ENCODE peak calls at places on chromosomes 2 and 18, in five cellular contexts. K is GM06990, Y is HepG2, M is neuronal stem cell, X is GM23248. W is an unnamed sample.

GRCh38 chr2:33108483-33109443 is 162.0 kb downstream of the LTBP1 start:
- DNase-seq in K (no peak), Y (no peak), M (no peak), X (peak), W (peak)

GRCh38 chr2:219698684-219699439 is 71.4 kb downstream of the SLC4A3 start:
- DNase-seq in K (no peak), Y (no peak), M (no peak), X (no peak), W (no peak)

GRCh38 chr2:229314117-229314516 is 43.0 kb upstream of the PID1 start:
- DNase-seq in K (no peak), Y (no peak), M (no peak), X (peak), W (peak)

GRCh38 chr2:28231110-28231621 is 161.5 kb upstream of the FOSL2 start:
- DNase-seq in K (no peak), Y (no peak), M (no peak), X (peak), W (peak)

GRCh38 chr2:127516031-127516430 is 10.3 kb downstream of the IWS1 start:
- DNase-seq in K (no peak), Y (no peak), M (no peak), X (peak), W (peak)

GRCh38 chr2:30095402-30095801 is 51.4 kb upstream of the YPEL5 start:
- DNase-seq in K (no peak), Y (no peak), M (no peak), X (no peak), W (no peak)

GRCh38 chr2:181231886-181232644 is 225.1 kb upstream of the ITGA4 start:
- DNase-seq in K (no peak), Y (no peak), M (no peak), X (peak), W (peak)

GRCh38 chr2:176652300-176653182 is 383.3 kb downstream of the MTX2 start:
- DNase-seq in K (no peak), Y (peak), M (peak), X (peak), W (peak)

GRCh38 chr2:197191177-197191947 is 119.2 kb downstream of the ANKRD44 start:
- DNase-seq in K (no peak), Y (peak), M (peak), X (peak), W (peak)

GRCh38 chr2:205730701-205731271 is 48.5 kb downstream of the NRP2 start:
- DNase-seq in K (no peak), Y (no peak), M (no peak), X (peak), W (peak)

GRCh38 chr2:634670-635395 is 42.4 kb downstream of the TMEM18 start:
- DNase-seq in K (no peak), Y (peak), M (no peak), X (no peak), W (no peak)

GRCh38 chr2:74499269-74499939 is at the start of gene LBX2:
- DNase-seq in K (no peak), Y (no peak), M (no peak), X (peak), W (no peak)
- H3K4me3 ChIP-seq in K (peak), Y (peak), M (peak), X (peak), W (peak)

GRCh38 chr2:120576509-120577474 is 158.9 kb upstream of the GLI2 start:
- DNase-seq in K (no peak), Y (no peak), M (no peak), X (peak), W (peak)
- H3K4me3 ChIP-seq in K (no peak), Y (no peak), M (no peak), X (peak), W (no peak)

GRCh38 chr18:47832348-47832747 is 98.1 kb downstream of the SMAD2 start:
- DNase-seq in K (no peak), Y (no peak), M (no peak), X (peak), W (no peak)
- H3K4me3 ChIP-seq in K (no peak), Y (no peak), M (no peak), X (no peak), W (no peak)

DNA sequence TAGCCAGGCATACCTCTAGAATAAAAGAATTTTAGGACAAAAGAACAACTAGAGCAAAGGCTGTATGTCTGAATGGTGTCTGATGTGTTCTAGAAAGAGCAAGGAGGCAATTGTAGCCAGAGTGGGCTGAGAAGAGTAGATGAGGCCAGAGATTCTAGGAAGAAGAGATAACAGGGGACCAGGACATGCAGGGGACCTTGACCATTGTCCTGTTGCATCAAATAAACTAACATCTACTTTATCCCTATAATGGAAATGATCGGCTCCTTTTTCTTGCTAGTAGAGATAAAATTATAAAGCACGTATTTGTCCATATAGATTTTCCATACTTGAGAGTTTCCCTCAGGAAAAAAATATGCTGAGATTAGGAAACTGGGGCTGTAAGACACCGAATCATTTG is 2.6 kb downstream of the ACADL start:
- DNase-seq in K (no peak), Y (no peak), M (no peak), X (no peak), W (no peak)
- H3K4me3 ChIP-seq in K (no peak), Y (no peak), M (no peak), X (no peak), W (no peak)

GRCh38 chr2:95530734-95531133 is 46.2 kb upstream of the TRIM43B start:
- DNase-seq in K (peak), Y (no peak), M (no peak), X (peak), W (peak)

GRCh38 chr2:95524195-95524594 is 39.6 kb upstream of the TRIM43B start:
- DNase-seq in K (no peak), Y (no peak), M (no peak), X (no peak), W (no peak)

GRCh38 chr2:95531254-95531771 is 46.8 kb upstream of the TRIM43B start:
- DNase-seq in K (no peak), Y (no peak), M (no peak), X (peak), W (no peak)

GRCh38 chr2:95525294-95526035 is 40.9 kb upstream of the TRIM43B start:
- DNase-seq in K (no peak), Y (no peak), M (no peak), X (peak), W (peak)

DNA sequence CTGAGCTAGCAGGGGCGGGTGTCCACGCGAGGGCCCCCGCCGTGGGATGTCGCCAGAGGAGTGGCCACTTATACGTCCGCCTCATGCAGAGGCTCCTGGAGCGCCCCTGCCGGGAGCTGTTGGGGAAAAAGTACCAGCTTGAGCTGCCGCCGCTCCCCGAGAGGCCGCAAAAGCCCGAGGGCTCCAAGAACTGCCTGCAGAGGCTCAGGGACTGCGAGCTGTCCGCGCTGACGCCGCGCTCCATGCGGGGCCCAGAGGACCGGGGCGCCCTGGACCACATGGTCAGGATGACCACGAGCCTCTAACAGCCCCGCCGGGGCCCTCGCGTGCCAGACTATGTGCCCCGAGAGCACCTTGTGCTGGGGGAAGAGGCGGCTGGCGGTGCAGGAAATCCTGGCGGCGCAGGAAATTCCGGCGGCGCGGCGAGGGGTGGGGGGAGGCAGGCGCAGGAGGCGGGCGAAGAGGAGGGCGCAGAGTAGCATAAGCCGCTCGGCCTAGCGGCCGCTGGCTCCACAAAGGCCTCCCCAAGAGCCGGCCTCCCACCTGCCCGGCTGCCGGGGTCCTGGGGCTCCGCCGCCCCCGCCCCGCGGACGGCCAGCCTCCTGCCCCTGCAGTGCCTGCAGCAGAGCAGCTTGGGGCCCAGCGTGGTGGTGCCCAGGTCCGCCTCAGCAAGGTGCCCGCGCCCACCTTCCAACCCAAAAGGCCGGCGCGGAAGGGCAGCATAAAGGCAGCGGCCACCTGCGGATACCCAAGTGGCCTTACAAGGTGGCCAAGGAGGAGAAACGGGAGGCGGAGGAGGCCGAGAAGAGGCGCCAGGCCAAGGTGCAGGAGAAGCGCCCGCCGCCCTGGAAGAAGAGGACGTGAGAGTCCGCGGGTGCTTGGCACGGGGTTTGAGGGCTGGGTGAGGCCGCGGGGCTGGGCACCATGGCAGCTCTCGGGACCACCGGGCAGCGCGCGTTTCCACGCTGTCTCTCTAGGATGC is 42.1 kb upstream of the TRIM43B start:
- DNase-seq in K (peak), Y (no peak), M (no peak), X (peak), W (peak)
- H3K4me3 ChIP-seq in K (peak), Y (no peak), M (no peak), X (peak), W (peak)

DNA sequence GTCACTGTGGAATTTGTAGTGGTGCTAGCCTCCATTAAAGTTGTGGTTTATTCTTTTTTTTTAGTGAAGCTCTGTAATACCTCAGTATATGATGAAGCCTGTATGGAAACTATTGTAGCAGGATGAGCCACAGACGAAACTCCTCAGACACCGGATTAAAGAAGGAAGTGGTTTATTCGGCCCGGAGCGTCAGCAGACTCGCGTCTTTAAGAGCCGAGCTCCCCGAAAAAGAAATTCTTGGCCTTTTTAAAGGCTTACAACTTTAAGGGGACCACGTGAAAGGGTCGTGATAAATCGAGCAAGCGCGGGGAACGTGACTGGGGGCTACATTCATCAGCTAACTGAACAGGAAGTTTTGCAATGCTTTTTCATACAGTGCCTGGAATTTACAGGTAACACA is 8.1 kb upstream of the CCL20 start:
- DNase-seq in K (no peak), Y (no peak), M (no peak), X (no peak), W (no peak)
- H3K4me3 ChIP-seq in K (peak), Y (no peak), M (no peak), X (no peak), W (no peak)

GRCh38 chr2:226794751-226795171 is 4.9 kb downstream of the IRS1 start:
- DNase-seq in K (no peak), Y (no peak), M (no peak), X (peak), W (peak)

GRCh38 chr2:226797289-226797988 is 2.2 kb downstream of the IRS1 start:
- DNase-seq in K (peak), Y (no peak), M (no peak), X (peak), W (peak)

GRCh38 chr2:226796840-226797288 is 2.8 kb downstream of the IRS1 start:
- DNase-seq in K (peak), Y (no peak), M (no peak), X (peak), W (peak)

GRCh38 chr2:226795281-226796011 is 4.2 kb downstream of the IRS1 start:
- DNase-seq in K (peak), Y (no peak), M (no peak), X (peak), W (peak)

GRCh38 chr2:226796012-226796839 is 3.4 kb downstream of the IRS1 start:
- DNase-seq in K (peak), Y (no peak), M (no peak), X (peak), W (no peak)
- H3K4me3 ChIP-seq in K (no peak), Y (no peak), M (no peak), X (peak), W (peak)

GRCh38 chr2:98608118-98608961 is at the start of the genes COA5 and UNC50:
- DNase-seq in K (peak), Y (peak), M (peak), X (peak), W (peak)

GRCh38 chr2:98608962-98609604 is 694 bp downstream of the UNC50 start:
- DNase-seq in K (no peak), Y (no peak), M (no peak), X (peak), W (peak)

GRCh38 chr2:98607741-98608117 is 583 bp downstream of the COA5 start:
- DNase-seq in K (no peak), Y (no peak), M (no peak), X (peak), W (peak)

GRCh38 chr2:98606431-98606830 is 1.9 kb downstream of the COA5 start:
- DNase-seq in K (no peak), Y (no peak), M (no peak), X (no peak), W (no peak)

GRCh38 chr2:98607104-98607503 is 1.2 kb downstream of the COA5 start:
- DNase-seq in K (no peak), Y (no peak), M (no peak), X (no peak), W (no peak)
- H3K4me3 ChIP-seq in K (peak), Y (peak), M (no peak), X (peak), W (peak)

GRCh38 chr2:12501469-12502147 is 215.1 kb upstream of the TRIB2 start:
- DNase-seq in K (peak), Y (no peak), M (no peak), X (peak), W (peak)
- H3K4me3 ChIP-seq in K (no peak), Y (no peak), M (no peak), X (no peak), W (no peak)

W was measured in fibroblast of mammary gland.